ENCODE peak calls at places on chromosomes 4 and X, in four cellular contexts. C is transverse colon, H is heart right ventricle, S is sigmoid colon. E is an unnamed sample. For H3K36me3, the result is how much of the 10 kb centered on the place peaks cover.

GRCh38 chrX:47958943-47959342 is 44.8 kb downstream of the ZNF182 start:
- DNase-seq in S (no peak), H (no peak), C (no peak), E (no peak)

GRCh38 chr4:166458756-166459155 is 585.7 kb downstream of the TLL1 start:
- DNase-seq in S (no peak), H (no peak), C (no peak), E (no peak)

GRCh38 chrX:84064164-84064563 is 123.8 kb downstream of the RPS6KA6 start:
- DNase-seq in S (no peak), H (no peak), C (no peak), E (no peak)

GRCh38 chr4:7478665-7479064 is 43.9 kb upstream of the PSAPL1 start:
- DNase-seq in S (no peak), H (no peak), C (no peak), E (peak)

GRCh38 chrX:132704769-132705168 is 215.9 kb upstream of the MBNL3 start:
- DNase-seq in S (no peak), H (no peak), C (no peak), E (no peak)

GRCh38 chrX:7170903-7171302 is 22.9 kb upstream of the PUDP start:
- DNase-seq in S (no peak), C (peak), H (no peak), E (no peak)

GRCh38 chr4:134201216-134202098 is at the start of gene PABPC4L:
- DNase-seq in C (no peak), S (peak), H (peak), E (no peak)

GRCh38 chrX:104310084-104310483 is 55.4 kb upstream of the ESX1 start:
- DNase-seq in C (no peak), H (no peak), S (no peak), E (no peak)

GRCh38 chr4:152935661-152936445 is at the start of gene FHDC1:
- DNase-seq in C (peak), S (no peak), H (no peak), E (peak)

GRCh38 chrX:9911479-9911878 is 55.7 kb upstream of the CLDN34 start:
- DNase-seq in C (no peak), H (no peak), S (no peak), E (no peak)

GRCh38 chr4:112523764-112524505 is 8.0 kb upstream of the NEUROG2 start:
- DNase-seq in H (peak), S (no peak), C (peak), E (peak)

GRCh38 chr4:15930314-15930713 is 8.2 kb downstream of the FGFBP1 start:
- DNase-seq in H (no peak), S (no peak), C (no peak), E (no peak)

GRCh38 chr4:52107336-52107735 is 56.2 kb downstream of the SPATA18 start:
- DNase-seq in S (no peak), C (no peak), H (no peak), E (no peak)

GRCh38 chrX:84865113-84865512 is 138.6 kb upstream of the APOOL start:
- DNase-seq in S (no peak), H (no peak), C (no peak), E (no peak)

GRCh38 chr4:1601852-1602525 is 82.1 kb downstream of the FAM53A start:
- DNase-seq in H (peak), S (peak), C (no peak), E (peak)

GRCh38 chrX:68978211-68978780 is 149.5 kb downstream of the EFNB1 start:
- DNase-seq in S (no peak), H (no peak), C (no peak), E (peak)

GRCh38 chr4:77751764-77752163 is 67.4 kb downstream of the CNOT6L start:
- DNase-seq in C (no peak), S (no peak), H (no peak), E (no peak)
- H3K36me3 ChIP-seq in C (under half), S (under half), H (half or more), E (under half)

GRCh38 chrX:16946361-16946964 is at the start of gene REPS2:
- DNase-seq in H (peak), S (peak), C (peak), E (peak)
- TF ChIP-seq CTCF in H (no peak), S (no peak), C (peak), E (no peak)

GRCh38 chrX:30065226-30065625 is 150.1 kb upstream of the MAGEB2 start:
- DNase-seq in H (no peak), C (no peak), S (no peak), E (no peak)
- H3K27ac ChIP-seq in H (no peak), C (no peak), S (no peak), E (no peak)

DNA sequence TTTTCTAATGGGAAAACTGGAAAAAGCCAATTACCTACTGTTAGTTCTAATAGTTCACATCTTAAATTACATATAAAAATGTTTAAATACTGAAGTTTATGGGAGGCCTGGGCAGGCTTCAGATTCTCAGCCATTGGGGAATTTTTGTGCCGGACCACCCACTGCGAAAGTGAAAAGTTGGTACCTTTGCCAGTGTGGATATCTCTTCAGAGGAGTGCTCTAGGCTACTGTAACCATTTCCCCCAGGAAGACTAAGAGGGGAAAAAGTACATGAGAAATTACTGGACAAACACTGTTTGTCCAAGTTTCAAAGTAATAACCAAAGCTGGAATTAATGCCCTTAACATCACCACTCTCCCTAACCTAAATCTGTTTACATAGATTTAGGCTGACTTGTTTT is 20.8 kb downstream of the PITX2 start:
- DNase-seq in C (no peak), H (no peak), S (no peak), E (no peak)
- H3K36me3 ChIP-seq in C (under half), H (under half), S (under half), E (under half)